ENCODE peak calls at places on chromosomes 6 and 20, in four cellular contexts. Y is WTC11, J is GM12878, O is K562. V is an unnamed sample.

GRCh38 chr6:46734867-46735719 is at the start of gene PLA2G7:
- DNase-seq in Y (peak; percentile 65), O (no peak), J (no peak), V (no peak)

GRCh38 chr6:144159727-144160126 is 9.4 kb downstream of the STX11 start:
- DNase-seq in J (no peak), Y (no peak), O (no peak), V (no peak)

GRCh38 chr6:88725111-88725711 is 238.2 kb downstream of the RNGTT start:
- DNase-seq in O (no peak), Y (peak; percentile 77), J (peak; percentile 26), V (peak; percentile 4)

GRCh38 chr20:61879303-61879620 is 186.4 kb downstream of the TAF4 start:
- DNase-seq in Y (no peak), O (no peak), J (no peak), V (no peak)

GRCh38 chr6:31401403-31401802 is 2.0 kb upstream of the MICA start:
- DNase-seq in O (no peak), J (no peak), Y (no peak), V (peak; percentile 69)

GRCh38 chr20:17966432-17967312 is 1.9 kb downstream of the SNX5 start:
- DNase-seq in J (no peak), Y (no peak), O (no peak), V (peak; percentile 67)

GRCh38 chr20:23224806-23225205 is 125.8 kb upstream of the NXT1 start:
- DNase-seq in Y (no peak), J (no peak), O (no peak), V (no peak)

GRCh38 chr20:19594896-19595295 is 163.2 kb upstream of the RIN2 start:
- DNase-seq in Y (no peak), O (no peak), J (no peak), V (no peak)

GRCh38 chr6:38507173-38507572 is 132.6 kb downstream of the BTBD9 start:
- DNase-seq in J (no peak), Y (no peak), O (no peak), V (no peak)

GRCh38 chr6:5619249-5619648 is 357.9 kb downstream of the FARS2 start:
- DNase-seq in J (peak; percentile 17), Y (no peak), O (no peak), V (no peak)

GRCh38 chr20:53510266-53510665 is 83.4 kb downstream of the ZNF217 start:
- DNase-seq in O (no peak), Y (no peak), J (no peak), V (no peak)

GRCh38 chr6:18823782-18824386 is 436.7 kb downstream of the RNF144B start:
- DNase-seq in O (peak; percentile 61), Y (peak; percentile 87), J (no peak), V (peak; percentile 33)

GRCh38 chr6:101110814-101111213 is 229.7 kb upstream of the ASCC3 start:
- DNase-seq in Y (no peak), J (no peak), O (no peak), V (no peak)

GRCh38 chr6:27505209-27506027 is 32.5 kb upstream of the ZNF184 start:
- DNase-seq in J (peak; percentile 63), Y (peak; percentile 91), O (peak; percentile 68), V (peak; percentile 86)

GRCh38 chr6:13761361-13762036 is 49.9 kb upstream of the RANBP9 start:
- DNase-seq in Y (no peak), J (no peak), O (no peak), V (no peak)

GRCh38 chr20:10218536-10219451 is at the start of gene SNAP25:
- DNase-seq in Y (peak; percentile 81), O (peak; percentile 74), J (no peak), V (no peak)

GRCh38 chr20:1965520-1966278 is 28.2 kb downstream of the PDYN start:
- DNase-seq in O (peak; percentile 80), J (peak; percentile 19), Y (peak; percentile 89), V (peak; percentile 71)

GRCh38 chr6:71197770-71198169 is 90.8 kb upstream of the OGFRL1 start:
- DNase-seq in O (no peak), Y (no peak), J (no peak), V (no peak)

GRCh38 chr20:63570281-63571086 is 3.6 kb downstream of the HELZ2 start:
- DNase-seq in Y (no peak), J (no peak), O (no peak), V (no peak)

GRCh38 chr20:33685328-33686007 is 717 bp downstream of the E2F1 start:
- DNase-seq in Y (peak; percentile 56), J (peak; percentile 62), O (peak; percentile 93), V (peak; percentile 71)

GRCh38 chr20:13325796-13326340 is 104.8 kb downstream of the ISM1 start:
- DNase-seq in O (no peak), J (no peak), Y (no peak), V (no peak)

GRCh38 chr6:107105511-107106116 is 9.7 kb downstream of the BEND3 start:
- DNase-seq in J (no peak), Y (no peak), O (no peak), V (no peak)

GRCh38 chr20:32077192-32077591 is 25.1 kb downstream of the HCK start:
- DNase-seq in O (no peak), J (no peak), Y (no peak), V (no peak)

GRCh38 chr20:59780494-59781185 is 152.8 kb downstream of the SYCP2 start:
- DNase-seq in O (no peak), Y (no peak), J (no peak), V (no peak)

GRCh38 chr6:81801489-81801888 is 49.0 kb upstream of the TENT5A start:
- DNase-seq in J (no peak), Y (no peak), O (no peak), V (no peak)

GRCh38 chr20:58306421-58307261 is 2.9 kb upstream of the RAB22A start:
- DNase-seq in O (no peak), J (peak; percentile 85), Y (no peak), V (peak; percentile 37)

GRCh38 chr6:134642217-134642616 is 307.7 kb downstream of the ALDH8A1 start:
- DNase-seq in J (no peak), O (no peak), Y (no peak), V (no peak)

GRCh38 chr6:152783217-152783878 is 32.8 kb downstream of the VIP start:
- DNase-seq in J (no peak), Y (no peak), O (no peak), V (no peak)

GRCh38 chr6:10695086-10695657 is 400 bp downstream of the PAK1IP1 start:
- DNase-seq in O (no peak), Y (no peak), J (no peak), V (no peak)

GRCh38 chr20:16064991-16065707 is 508.1 kb downstream of the KIF16B start:
- DNase-seq in O (no peak), Y (no peak), J (no peak), V (peak; percentile 76)

GRCh38 chr6:67558985-67559384 is 1076.1 kb upstream of the ADGRB3 start:
- DNase-seq in O (no peak), J (no peak), Y (no peak), V (no peak)

GRCh38 chr20:19784511-19785172 is 26.6 kb downstream of the RIN2 start:
- DNase-seq in O (peak; percentile 31), Y (peak; percentile 24), J (peak; percentile 9), V (peak; percentile 75)

GRCh38 chr6:14584450-14584849 is 466.9 kb downstream of the CD83 start:
- DNase-seq in Y (no peak), O (no peak), J (no peak), V (no peak)

GRCh38 chr6:8941578-8941977 is 506.2 kb upstream of the SLC35B3 start:
- DNase-seq in Y (no peak), O (no peak), J (no peak), V (no peak)

GRCh38 chr20:4962257-4962855 is 39.0 kb downstream of the SLC23A2 start:
- DNase-seq in Y (no peak), O (no peak), J (no peak), V (no peak)

GRCh38 chr6:36733300-36733699 is 35.7 kb downstream of the RAB44 start:
- DNase-seq in Y (no peak), O (no peak), J (no peak), V (no peak)

GRCh38 chr6:105278813-105279212 is 99.0 kb upstream of the POPDC3 start:
- DNase-seq in O (no peak), J (no peak), Y (no peak), V (no peak)

DNA sequence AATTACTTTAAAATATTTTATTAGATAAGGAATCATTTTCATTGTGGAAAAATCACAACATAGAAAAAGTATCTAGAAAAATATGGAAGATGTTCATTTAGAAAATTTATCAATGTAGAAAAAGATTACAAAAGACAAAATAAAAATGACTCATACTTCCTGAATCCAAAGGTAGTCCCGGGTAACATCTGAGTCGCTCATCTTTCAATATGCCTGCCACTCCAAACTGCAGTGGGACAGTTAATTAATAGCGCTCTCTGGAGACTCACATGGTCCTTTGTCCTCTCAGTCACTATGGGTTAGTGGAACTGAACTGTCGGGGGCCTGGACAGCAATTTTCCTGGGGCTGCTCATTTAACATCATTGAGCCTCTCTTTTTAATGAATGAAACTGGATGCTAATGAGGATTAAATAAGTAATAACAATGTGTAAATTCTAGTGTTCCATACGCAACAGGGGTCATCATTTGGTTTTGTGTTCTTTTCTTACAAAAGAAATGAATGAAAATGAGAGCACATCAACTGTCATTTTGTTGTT is 103.4 kb downstream of the MAP3K4 start:
- DNase-seq in J (no peak), Y (no peak), O (peak; percentile 42), V (no peak)
- TF ChIP-seq ETV6 in J (no peak), Y (no peak), O (no peak), V (no peak)

DNA sequence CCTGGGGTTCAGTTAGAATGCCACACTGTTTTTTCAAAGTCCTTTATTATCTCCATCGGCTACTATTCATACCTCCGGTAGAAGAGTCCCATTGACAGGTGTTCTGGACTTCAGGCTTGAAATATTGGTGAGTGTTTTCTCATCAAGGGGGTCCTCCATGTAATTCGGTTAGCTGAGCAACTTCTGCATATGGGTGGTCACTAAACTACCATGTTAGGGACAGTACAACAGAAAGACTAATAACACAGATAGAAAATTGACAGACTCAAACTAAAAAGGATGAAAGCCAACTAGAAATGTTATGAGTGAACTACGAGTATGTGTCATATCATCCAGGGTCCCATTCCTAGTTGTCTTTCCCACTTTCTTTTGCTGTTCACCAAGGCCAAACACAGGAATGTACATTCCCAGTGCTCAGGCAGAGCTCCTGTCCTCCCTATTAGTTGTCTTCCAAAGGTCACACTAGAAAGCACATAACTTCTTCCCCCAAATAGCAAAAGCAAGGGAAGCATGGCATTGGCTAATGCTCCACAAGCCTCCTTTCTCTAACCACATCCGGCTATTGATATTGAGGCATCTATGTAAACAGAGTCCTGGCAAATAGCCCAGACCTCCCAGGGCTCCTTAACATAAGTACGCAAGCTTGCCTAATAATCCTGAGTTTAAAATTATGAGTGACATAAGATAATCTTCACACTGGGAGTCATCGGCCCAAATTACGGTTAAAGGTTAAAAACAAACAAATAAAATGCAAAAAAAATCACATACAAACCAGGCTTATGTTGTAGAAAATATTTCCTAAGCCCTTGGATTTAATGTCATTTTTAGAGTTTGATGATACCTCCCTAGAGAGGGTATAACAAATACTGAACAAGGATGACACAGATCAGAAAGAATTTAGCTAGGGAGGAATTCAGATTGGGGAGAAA is 13.2 kb downstream of the CCN2 start:
- DNase-seq in Y (no peak), J (no peak), O (no peak), V (peak; percentile 100)
- TF ChIP-seq ETV6 in Y (no peak), J (no peak), O (no peak), V (peak; percentile 28)

GRCh38 chr6:140001851-140002301 is 627.4 kb upstream of the CITED2 start:
- DNase-seq in Y (no peak), O (no peak), J (no peak), V (no peak)
- TF ChIP-seq ETV6 in Y (no peak), O (no peak), J (no peak), V (no peak)

DNA sequence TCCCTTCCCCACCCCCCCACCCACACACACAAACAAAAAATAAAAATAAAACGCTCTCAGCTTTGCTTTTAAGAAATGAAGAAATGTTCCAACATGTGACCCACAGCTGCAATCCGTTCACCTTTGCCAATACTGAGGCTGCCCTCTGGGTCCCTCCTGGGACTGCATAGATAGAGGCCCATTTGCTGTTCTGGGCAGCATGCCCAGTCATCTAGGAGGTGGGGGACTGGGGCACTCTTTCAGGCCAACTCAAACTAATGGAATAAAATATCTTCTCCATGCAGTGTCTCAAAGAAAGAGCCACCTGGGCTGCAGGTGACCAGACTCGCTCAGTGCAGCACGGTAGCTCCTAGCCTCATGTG is 79.9 kb downstream of the SLC22A3 start:
- DNase-seq in Y (no peak), J (no peak), O (no peak), V (no peak)
- TF ChIP-seq ETV6 in Y (no peak), J (no peak), O (no peak), V (no peak)

V was measured in HepG2.